ENCODE peak calls at places on chromosome 21, in eight cellular contexts. S is thoracic aorta, U is mammary epithelial cell, G is body of pancreas, V is adrenal gland, R is heart right ventricle, Z is small intestine, P is A549. X is an unnamed sample. For H3K4me1, the result is how much of the 10 kb centered on the place peaks cover.

GRCh38 chr21:37804001-37804400 is 112.3 kb downstream of the KCNJ6 start:
- DNase-seq in Z (no peak), P (no peak), V (no peak), U (no peak), R (no peak), S (no peak), G (no peak), X (no peak)

GRCh38 chr21:25080161-25080560 is 527.1 kb downstream of the MRPL39 start:
- DNase-seq in V (no peak), G (no peak), Z (no peak), S (no peak), R (no peak), P (no peak), U (no peak), X (no peak)

GRCh38 chr21:44657635-44658183 is at the start of gene KRTAP12-3:
- DNase-seq in R (no peak), U (no peak), G (no peak), P (no peak), V (no peak), Z (peak), S (no peak), X (no peak)

GRCh38 chr21:46211786-46212720 is 16.5 kb downstream of the LSS start:
- DNase-seq in R (no peak), U (peak), P (no peak), V (peak), Z (no peak), G (no peak), S (no peak), X (no peak)

GRCh38 chr21:37520801-37521200 is 154.2 kb downstream of the DYRK1A start:
- DNase-seq in G (no peak), R (no peak), Z (no peak), P (no peak), U (no peak), S (no peak), V (no peak), X (no peak)

GRCh38 chr21:15793547-15794235 is 63.9 kb downstream of the USP25 start:
- DNase-seq in G (no peak), S (no peak), Z (no peak), U (no peak), P (no peak), V (no peak), R (no peak), X (no peak)

GRCh38 chr21:22827422-22827821 is 1829.2 kb downstream of the NCAM2 start:
- DNase-seq in P (no peak), R (no peak), Z (no peak), S (no peak), V (no peak), G (no peak), U (no peak), X (no peak)

GRCh38 chr21:36156815-36157670 is at the start of gene DOP1B:
- DNase-seq in G (no peak), U (no peak), S (no peak), P (peak), R (no peak), V (no peak), Z (peak), X (no peak)

GRCh38 chr21:24896735-24897124 is 710.6 kb downstream of the MRPL39 start:
- DNase-seq in P (no peak), U (no peak), G (no peak), S (no peak), V (no peak), R (no peak), Z (no peak), X (no peak)

GRCh38 chr21:26850116-26850643 is 5.0 kb upstream of the ADAMTS1 start:
- DNase-seq in V (no peak), S (no peak), R (no peak), P (no peak), Z (peak), U (peak), G (peak), X (peak)

GRCh38 chr21:15826147-15826780 is 96.5 kb downstream of the USP25 start:
- DNase-seq in U (peak), G (peak), V (no peak), R (peak), P (peak), Z (peak), S (no peak), X (no peak)

GRCh38 chr21:36835383-36835795 is 131.1 kb downstream of the HLCS start:
- DNase-seq in S (no peak), V (peak), Z (peak), P (no peak), G (no peak), R (peak), U (no peak), X (no peak)

GRCh38 chr21:44428281-44428942 is 26.9 kb upstream of the LRRC3 start:
- DNase-seq in Z (peak), U (peak), S (no peak), V (no peak), R (no peak), G (peak), P (peak), X (no peak)

GRCh38 chr21:37877171-37877570 is 39.1 kb downstream of the KCNJ6 start:
- DNase-seq in Z (no peak), P (no peak), G (no peak), U (peak), S (no peak), R (no peak), V (no peak), X (no peak)

GRCh38 chr21:25639922-25640670 is 1.0 kb downstream of the JAM2 start:
- DNase-seq in R (peak), S (no peak), P (no peak), V (peak), G (no peak), Z (no peak), U (no peak), X (no peak)

GRCh38 chr21:27269646-27270045 is 302.8 kb upstream of the ADAMTS5 start:
- DNase-seq in U (peak), V (no peak), Z (no peak), S (no peak), G (no peak), R (no peak), P (no peak), X (peak)

GRCh38 chr21:38434913-38435533 is 63.3 kb downstream of the ERG start:
- DNase-seq in P (peak), U (peak), R (no peak), Z (no peak), G (no peak), S (peak), V (no peak), X (no peak)

GRCh38 chr21:36704281-36704957 is 5.5 kb downstream of the SIM2 start:
- DNase-seq in S (no peak), Z (no peak), V (no peak), U (no peak), R (no peak), G (no peak), P (no peak), X (no peak)

GRCh38 chr21:37780991-37781983 is 135.0 kb downstream of the KCNJ6 start:
- DNase-seq in G (no peak), U (peak), P (no peak), R (no peak), S (no peak), V (no peak), Z (no peak), X (peak)

GRCh38 chr21:15804247-15804985 is 74.6 kb downstream of the USP25 start:
- DNase-seq in S (no peak), G (no peak), Z (no peak), V (no peak), R (no peak), U (no peak), P (no peak), X (no peak)

GRCh38 chr21:45041351-45041805 is 33.0 kb upstream of the ADARB1 start:
- DNase-seq in V (peak), R (no peak), G (peak), U (no peak), Z (no peak), S (no peak), P (no peak), X (no peak)

GRCh38 chr21:9750341-9751086 is 770.9 kb upstream of the TPTE start:
- DNase-seq in S (no peak), Z (no peak), P (no peak), V (no peak), U (no peak), G (no peak), R (no peak), X (no peak)

GRCh38 chr21:42122398-42122797 is 51.3 kb downstream of the UMODL1 start:
- DNase-seq in S (no peak), G (no peak), R (no peak), P (no peak), V (no peak), U (no peak), Z (no peak), X (no peak)
- H3K4me1 ChIP-seq in S (under half), G (under half), R (under half), P (under half), V (under half), U (under half), Z (under half), X (under half)

DNA sequence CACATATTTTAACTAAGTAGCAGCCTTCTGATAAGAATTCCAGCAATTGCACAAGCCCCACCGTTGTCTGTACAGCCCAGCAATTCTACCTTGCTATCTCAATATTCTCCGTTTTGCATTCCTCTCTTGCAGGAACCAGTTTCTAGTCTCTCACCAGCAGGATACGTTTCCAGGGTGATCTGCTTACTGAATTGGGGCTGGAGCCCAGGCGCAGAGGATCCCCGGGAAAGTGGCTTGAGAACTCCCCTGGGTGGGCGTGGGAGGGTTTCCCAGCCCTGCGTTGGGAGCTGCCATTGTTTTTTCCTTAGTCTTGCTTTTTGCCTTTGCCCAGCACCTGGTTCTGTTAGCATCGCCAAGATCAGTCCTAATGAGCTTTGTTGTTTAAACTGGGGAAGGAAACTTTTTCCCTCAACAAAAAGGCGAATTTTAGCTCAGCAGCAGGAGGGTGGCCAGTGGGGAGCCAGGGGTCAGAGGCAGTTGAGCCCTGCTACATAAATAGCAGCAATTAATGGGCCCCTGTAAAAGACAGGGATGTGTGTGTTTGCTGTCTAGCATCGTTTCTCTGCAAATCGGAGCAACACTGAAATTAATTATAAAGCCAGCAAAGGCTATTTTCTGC is 36.4 kb downstream of the HUNK start:
- DNase-seq in U (no peak), G (no peak), S (no peak), V (no peak), Z (no peak), R (no peak), P (no peak), X (peak)
- H3K4me1 ChIP-seq in U (under half), G (half or more), S (under half), V (under half), Z (under half), R (under half), P (under half), X (under half)

GRCh38 chr21:29318354-29318753 is 19.6 kb downstream of the BACH1 start:
- DNase-seq in P (no peak), U (no peak), Z (no peak), S (no peak), V (no peak), G (peak), R (no peak), X (peak)
- H3K4me1 ChIP-seq in P (under half), U (under half), Z (under half), S (half or more), V (under half), G (half or more), R (half or more), X (under half)

GRCh38 chr21:34874689-34875513 is 174.2 kb downstream of the RUNX1 start:
- DNase-seq in Z (no peak), U (no peak), R (no peak), P (no peak), S (no peak), V (no peak), G (no peak), X (no peak)

GRCh38 chr21:34869541-34869940 is 179.6 kb downstream of the RUNX1 start:
- DNase-seq in R (no peak), S (no peak), P (no peak), U (no peak), Z (no peak), G (no peak), V (no peak), X (no peak)

GRCh38 chr21:34867785-34868184 is 181.3 kb downstream of the RUNX1 start:
- DNase-seq in P (no peak), R (no peak), U (no peak), Z (no peak), V (no peak), S (no peak), G (no peak), X (no peak)

GRCh38 chr21:34870246-34870645 is 178.9 kb downstream of the RUNX1 start:
- DNase-seq in V (no peak), R (no peak), U (no peak), P (no peak), S (no peak), G (no peak), Z (no peak), X (no peak)

DNA sequence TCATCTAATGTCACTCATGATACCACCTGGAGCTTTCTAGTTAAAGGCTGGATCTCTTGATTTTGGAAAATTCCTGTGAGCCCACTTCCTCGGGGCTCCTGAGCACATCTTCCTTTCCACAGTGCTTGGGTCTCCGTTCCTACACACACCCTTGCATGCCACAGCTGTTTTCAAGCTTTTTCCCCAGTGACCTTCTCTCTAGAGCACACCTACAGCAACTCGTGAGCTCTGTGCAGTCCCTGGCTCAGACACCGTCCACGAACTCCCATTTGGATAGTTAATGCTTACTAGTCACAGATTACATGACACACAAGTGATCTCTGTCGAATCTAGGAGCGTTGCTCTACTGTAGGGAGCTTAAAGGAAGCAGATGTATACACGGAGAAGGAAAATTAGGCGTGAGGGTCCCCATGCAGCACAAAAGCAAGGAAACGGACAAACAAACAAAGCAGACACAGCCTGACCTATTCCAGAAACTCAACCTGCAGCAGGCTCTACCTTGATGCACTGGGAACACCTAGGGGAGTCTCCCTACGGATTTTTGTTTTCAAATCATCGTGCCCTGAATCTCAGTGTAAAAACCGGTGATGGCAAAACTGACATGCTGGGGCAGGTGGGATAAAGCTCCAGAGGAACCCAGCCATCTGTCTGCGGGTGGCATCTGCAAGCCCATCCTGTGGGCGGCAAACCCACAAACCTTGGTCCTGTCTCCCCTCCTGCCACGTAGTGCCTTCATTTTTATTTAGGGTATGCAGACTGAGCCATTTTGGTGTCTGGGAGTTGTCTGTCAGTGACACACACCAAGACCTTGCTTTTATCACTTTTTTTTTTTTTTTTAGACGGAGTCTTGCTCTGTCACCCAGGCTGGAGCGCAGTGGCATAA is 177.8 kb downstream of the RUNX1 start:
- DNase-seq in Z (no peak), R (no peak), P (no peak), V (no peak), U (no peak), G (no peak), S (no peak), X (no peak)
- H3K4me1 ChIP-seq in Z (under half), R (under half), P (under half), V (under half), U (under half), G (under half), S (under half), X (under half)